ENCODE peak calls at places on chromosomes 12 and 14, in six cellular contexts. J, O, V, C, B and Y are unnamed samples.

GRCh38 chr12:24562761-24563392 is 386.0 kb downstream of the BCAT1 start:
- ATAC-seq in C (peak; percentile 74), O (peak; percentile 44), B (peak; percentile 16), V (no peak), J (no peak), Y (peak; percentile 14)

GRCh38 chr14:104230119-104230885 is 91.9 kb downstream of the KIF26A start:
- ATAC-seq in O (no peak), B (no peak), V (no peak), J (no peak), C (no peak), Y (no peak)

GRCh38 chr14:71475916-71476315 is 456.3 kb upstream of the RGS6 start:
- ATAC-seq in V (no peak), J (no peak), C (no peak), B (no peak), O (no peak), Y (no peak)

GRCh38 chr12:79871621-79872020 is 63.3 kb downstream of the PPP1R12A start:
- ATAC-seq in V (no peak), B (no peak), O (no peak), J (no peak), C (no peak), Y (no peak)

GRCh38 chr12:130849561-130850417 is 10.7 kb upstream of the STX2 start:
- ATAC-seq in C (peak; percentile 80), B (no peak), V (no peak), J (no peak), O (no peak), Y (no peak)

GRCh38 chr14:103539056-103539825 is 10.2 kb downstream of the TRMT61A start:
- ATAC-seq in B (peak; percentile 35), V (no peak), O (no peak), J (no peak), C (peak; percentile 38), Y (no peak)

GRCh38 chr12:102602549-102602948 is 122.2 kb upstream of the IGF1 start:
- ATAC-seq in C (no peak), B (no peak), V (no peak), J (no peak), O (no peak), Y (no peak)

GRCh38 chr12:39236994-39237393 is 205.9 kb downstream of the KIF21A start:
- ATAC-seq in V (no peak), C (no peak), O (peak; percentile 89), B (no peak), J (no peak), Y (no peak)

GRCh38 chr14:64723691-64724577 is 19.7 kb downstream of the PLEKHG3 start:
- ATAC-seq in J (no peak), V (no peak), C (no peak), B (no peak), O (no peak), Y (no peak)

GRCh38 chr12:109192358-109192757 is 76.0 kb downstream of the ACACB start:
- ATAC-seq in O (peak; percentile 97), B (no peak), C (no peak), V (no peak), J (no peak), Y (no peak)

GRCh38 chr12:113418213-113418879 is 3.8 kb upstream of the SDSL start:
- ATAC-seq in O (peak; percentile 48), C (peak; percentile 81), V (no peak), B (no peak), J (no peak), Y (peak; percentile 33)

GRCh38 chr12:95611676-95612309 is 60.5 kb upstream of the USP44 start:
- ATAC-seq in V (peak; percentile 70), O (peak; percentile 50), J (no peak), B (no peak), C (peak; percentile 59), Y (no peak)

GRCh38 chr12:24223926-24224325 is 274.5 kb upstream of the SOX5 start:
- ATAC-seq in V (no peak), O (no peak), J (no peak), B (no peak), C (no peak), Y (no peak)

GRCh38 chr12:1800646-1801284 is 19.6 kb upstream of the LRTM2 start:
- ATAC-seq in B (peak; percentile 27), C (peak; percentile 48), V (no peak), O (peak; percentile 40), J (peak; percentile 59), Y (no peak)

GRCh38 chr12:88299567-88300101 is 157.5 kb downstream of the TMTC3 start:
- ATAC-seq in O (peak; percentile 98), V (no peak), C (no peak), J (peak; percentile 48), B (peak; percentile 92), Y (no peak)

GRCh38 chr14:68566075-68566474 is 226.8 kb downstream of the ZFP36L1 start:
- ATAC-seq in J (no peak), O (no peak), C (no peak), V (no peak), B (no peak), Y (no peak)

GRCh38 chr14:67491741-67492504 is 3.4 kb upstream of the TMEM229B start:
- ATAC-seq in J (no peak), C (no peak), O (no peak), B (no peak), V (no peak), Y (no peak)

GRCh38 chr12:123267991-123268843 is 3.4 kb downstream of the CDK2AP1 start:
- ATAC-seq in J (no peak), C (no peak), V (peak; percentile 5), O (no peak), B (no peak), Y (no peak)

GRCh38 chr14:92459479-92460421 is 53.8 kb upstream of the RIN3 start:
- ATAC-seq in O (no peak), V (no peak), B (no peak), C (no peak), J (no peak), Y (peak; percentile 23)

DNA sequence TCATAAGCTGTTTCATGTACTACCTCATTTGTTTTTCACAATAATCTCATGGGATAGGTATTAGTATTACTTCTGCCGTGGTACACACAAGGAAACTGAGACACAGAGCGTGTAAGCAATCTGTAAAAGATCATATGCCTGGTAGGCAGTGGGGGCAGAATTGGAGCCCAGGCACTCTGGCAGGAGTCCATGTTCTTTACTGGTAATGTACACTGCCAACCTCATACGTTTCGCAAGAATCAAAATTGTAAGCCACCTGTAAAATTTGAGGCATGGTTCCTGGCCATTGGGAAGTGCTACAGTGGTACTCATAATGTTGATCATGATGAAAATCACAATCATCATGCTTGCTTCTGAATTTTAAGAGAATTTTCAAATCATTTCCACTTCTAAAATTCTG is 40.7 kb downstream of the TMTC1 start:
- ATAC-seq in O (no peak), V (no peak), B (no peak), J (no peak), C (no peak), Y (no peak)
- H3K4me1 ChIP-seq in O (no peaks in the 10 kb centered on the region), V (no peaks in the 10 kb centered on the region), B (no peaks in the 10 kb centered on the region), J (no peaks in the 10 kb centered on the region), C (no peaks in the 10 kb centered on the region), Y (peaks cover 3% of the 10 kb centered on the region)

GRCh38 chr12:55039761-55040160 is 20.0 kb downstream of the NEUROD4 start:
- ATAC-seq in V (no peak), B (no peak), O (no peak), J (no peak), C (no peak), Y (no peak)

GRCh38 chr12:55041651-55042050 is 21.9 kb downstream of the NEUROD4 start:
- ATAC-seq in B (no peak), V (no peak), C (no peak), J (no peak), O (no peak), Y (no peak)

GRCh38 chr12:55044135-55044534 is 24.4 kb downstream of the NEUROD4 start:
- ATAC-seq in V (no peak), C (no peak), O (no peak), B (no peak), J (no peak), Y (no peak)

DNA sequence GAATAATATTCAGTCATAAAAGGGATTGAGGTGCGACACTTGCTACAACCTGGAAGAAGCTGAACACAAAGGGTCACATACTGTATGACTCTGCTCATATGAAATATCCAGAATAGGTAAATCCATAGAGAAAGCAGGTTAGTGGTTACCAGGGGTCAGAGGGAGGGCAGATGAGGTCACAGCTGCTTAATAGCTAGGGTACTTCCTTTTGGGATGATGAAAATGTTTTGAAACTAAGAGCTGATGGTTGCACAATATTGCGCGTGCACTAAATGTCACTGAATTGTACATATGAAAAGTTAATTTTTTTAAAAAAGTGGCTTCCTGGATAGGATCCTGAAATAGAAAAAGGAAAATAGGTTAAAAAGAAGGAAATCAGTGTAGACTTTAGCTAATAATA is 23.8 kb downstream of the NEUROD4 start:
- ATAC-seq in C (no peak), V (no peak), J (no peak), B (no peak), O (no peak), Y (no peak)
- TF ChIP-seq EP300 in C (no peak), V (no peak), J (no peak), B (no peak), O (no peak), Y (no peak)

GRCh38 chr14:74242055-74243042 is 3.1 kb downstream of the VSX2 start:
- ATAC-seq in O (no peak), J (no peak), B (peak; percentile 28), V (no peak), C (no peak), Y (no peak)

GRCh38 chr14:74238974-74239847 is at the start of gene VSX2:
- ATAC-seq in B (no peak), O (peak; percentile 6), C (no peak), J (no peak), V (no peak), Y (no peak)

GRCh38 chr14:74241611-74242005 is 2.4 kb downstream of the VSX2 start:
- ATAC-seq in J (no peak), O (no peak), V (no peak), C (no peak), B (no peak), Y (no peak)

GRCh38 chr14:74240794-74241610 is 1.8 kb downstream of the VSX2 start:
- ATAC-seq in V (no peak), O (no peak), J (no peak), C (no peak), B (peak; percentile 27), Y (no peak)

DNA sequence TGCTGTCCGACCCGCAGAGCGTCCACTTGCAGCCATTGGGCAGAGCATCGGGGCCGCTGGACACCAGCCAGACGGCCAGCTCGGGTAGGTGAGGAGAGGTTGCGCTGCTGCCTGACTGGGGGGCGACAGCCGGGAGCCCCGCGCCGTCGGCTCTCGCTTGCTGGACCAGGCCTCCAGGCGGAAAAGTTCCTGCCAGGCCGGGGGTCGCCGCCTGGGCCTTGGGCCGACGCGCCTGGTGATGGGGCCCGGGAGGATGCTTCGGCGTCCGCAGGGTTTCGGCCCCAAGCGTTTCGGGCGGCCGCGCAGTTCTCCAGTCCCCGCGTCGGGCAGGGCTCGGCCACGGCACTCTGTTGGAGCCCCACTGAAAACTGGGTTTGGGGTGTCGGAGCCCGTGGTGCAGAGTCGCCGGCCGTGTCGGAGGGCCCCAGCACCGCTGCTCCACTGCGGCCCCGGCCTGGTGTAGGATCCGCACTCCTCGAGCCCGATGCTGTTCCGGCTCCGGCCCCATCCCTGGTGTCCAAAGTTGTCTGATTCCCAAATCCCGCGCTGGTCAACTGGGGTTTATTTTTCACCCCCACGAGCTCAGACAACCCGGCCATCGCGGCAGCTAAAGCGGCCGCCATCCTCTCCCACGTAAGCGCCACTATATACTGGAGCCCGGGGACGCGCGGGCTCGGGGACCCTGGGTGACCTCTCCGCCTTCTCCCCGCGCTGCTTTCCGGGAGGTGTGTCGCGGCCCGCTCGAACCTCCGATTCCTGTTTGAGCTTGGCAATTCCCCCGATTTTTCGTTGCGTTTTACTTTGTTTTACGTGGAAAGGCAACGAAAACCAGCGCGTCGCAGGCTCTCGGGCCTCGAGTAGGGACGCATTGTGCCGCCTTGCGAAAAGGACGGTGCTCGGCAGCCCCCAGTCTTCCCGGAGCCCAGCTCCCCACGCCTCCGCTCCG is 872 bp downstream of the VSX2 start:
- ATAC-seq in J (no peak), B (no peak), C (no peak), O (no peak), V (no peak), Y (no peak)
- H3K4me3 ChIP-seq in J (no peak overlapping the region), B (no peak overlapping the region), C (no peak overlapping the region), O (no peak overlapping the region), V (peak overlapping the region; percentile 33), Y (peak overlapping the region; percentile 42)

GRCh38 chr12:13411287-13411686 is 214.8 kb downstream of the EMP1 start:
- ATAC-seq in O (no peak), V (no peak), C (no peak), J (no peak), B (no peak), Y (no peak)
- H3K4me1 ChIP-seq in O (no peaks in the 10 kb centered on the region), V (no peaks in the 10 kb centered on the region), C (no peaks in the 10 kb centered on the region), J (no peaks in the 10 kb centered on the region), B (no peaks in the 10 kb centered on the region), Y (no peaks in the 10 kb centered on the region)